ENCODE peak calls at places on chromosomes 7 and 10, in eight cellular contexts. V is activated T-cell treated with anti-CD3 and anti-CD28 coated beads, Interleukin-2, amount 50 U/mL, for 72 hours; I is psoas muscle; S is HT1080; L is Calu3; H is hypothalamus; K is GM12865; X is adipocyte. R is an unnamed sample.

GRCh38 chr7:26664735-26665420 is 199.5 kb downstream of the SKAP2 start:
- DNase-seq in I (no peak), K (peak; percentile 37), H (no peak), L (peak; percentile 71), V (peak; percentile 6), S (peak; percentile 51), X (peak; percentile 49), R (no peak)

GRCh38 chr10:17229016-17229716 is 1.1 kb downstream of the VIM start:
- DNase-seq in H (peak; percentile 25), V (peak; percentile 83), L (peak; percentile 70), K (peak; percentile 56), X (peak; percentile 96), I (peak; percentile 90), S (peak; percentile 91), R (peak; percentile 92)

GRCh38 chr10:508726-509125 is 180.7 kb downstream of the DIP2C start:
- DNase-seq in V (no peak), L (no peak), I (no peak), X (no peak), H (no peak), S (no peak), K (no peak), R (no peak)

GRCh38 chr10:63595072-63595471 is 73.9 kb downstream of the REEP3 start:
- DNase-seq in H (no peak), S (no peak), K (no peak), L (no peak), X (no peak), I (no peak), V (no peak), R (no peak)

GRCh38 chr7:71454981-71455380 is 323.0 kb downstream of the GALNT17 start:
- DNase-seq in X (no peak), V (no peak), S (no peak), I (no peak), L (no peak), H (no peak), K (no peak), R (no peak)

GRCh38 chr10:14487511-14487909 is 156.8 kb upstream of the FRMD4A start:
- DNase-seq in I (no peak), S (peak; percentile 49), V (no peak), L (no peak), X (peak; percentile 24), H (no peak), K (no peak), R (no peak)

GRCh38 chr10:54368984-54369383 is 432.0 kb downstream of the PCDH15 start:
- DNase-seq in K (no peak), L (no peak), V (no peak), I (no peak), S (no peak), X (no peak), H (no peak), R (no peak)

GRCh38 chr7:155840909-155841308 is 28.6 kb upstream of the SHH start:
- DNase-seq in X (no peak), S (no peak), V (no peak), L (no peak), I (no peak), K (no peak), H (no peak), R (no peak)

GRCh38 chr10:103659674-103660363 is 166.3 kb downstream of the NEURL1 start:
- DNase-seq in X (peak; percentile 94), V (peak; percentile 59), I (peak; percentile 54), L (peak; percentile 65), K (peak; percentile 37), S (peak; percentile 80), H (no peak), R (peak; percentile 95)

GRCh38 chr7:157274991-157275427 is 61.8 kb upstream of the DNAJB6 start:
- DNase-seq in V (no peak), H (no peak), K (no peak), S (no peak), L (no peak), X (no peak), I (no peak), R (no peak)

GRCh38 chr10:94052901-94053638 is 59.3 kb downstream of the PLCE1 start:
- DNase-seq in H (no peak), X (peak; percentile 56), L (no peak), S (no peak), V (no peak), I (no peak), K (no peak), R (no peak)

GRCh38 chr7:82521906-82522445 is 78.4 kb upstream of the CACNA2D1 start:
- DNase-seq in K (no peak), H (no peak), I (no peak), V (no peak), X (peak; percentile 12), L (no peak), S (no peak), R (no peak)

GRCh38 chr7:41912426-41912825 is 209.5 kb upstream of the INHBA start:
- DNase-seq in L (no peak), H (no peak), X (no peak), V (no peak), K (no peak), I (no peak), S (no peak), R (no peak)

GRCh38 chr7:94389381-94389780 is 5.3 kb upstream of the COL1A2 start:
- DNase-seq in K (no peak), I (no peak), S (no peak), V (no peak), H (no peak), L (no peak), X (peak; percentile 17), R (no peak)

GRCh38 chr10:132408367-132408781 is 11.4 kb downstream of the PWWP2B start:
- DNase-seq in X (no peak), H (no peak), L (peak; percentile 61), K (no peak), V (no peak), S (no peak), I (no peak), R (no peak)

GRCh38 chr10:74189999-74190421 is 39.0 kb downstream of the ADK start:
- DNase-seq in H (no peak), I (no peak), L (peak; percentile 59), S (peak; percentile 85), X (peak; percentile 97), V (peak; percentile 36), K (peak; percentile 76), R (peak; percentile 43)

R was measured in AG08396.